ENCODE peak calls at places on chromosomes 6 and 20, in nine cellular contexts. One of them, this sample, is unnamed.

GRCh38 chr20:58753267-58753928 is 60.8 kb downstream of the NPEPL1 start:
- DNase-seq in effector CD4-positive, alpha-beta T cell: no peak
- DNase-seq in activated CD4-positive, CD25-positive, alpha-beta regulatory T cell treated with anti-CD3 and anti-CD28 coated beads, Interleukin-2, amount 50 U/mL, for 72 hours: no peak
- DNase-seq in stimulated activated CD4-positive, alpha-beta T cell treated with anti-CD3 and anti-CD28 coated beads, Interleukin-1b, Interleukin-23, amount 100 ng/mL, for 48 hours: no peak
- DNase-seq in nephron progenitor cell: peak
- DNase-seq in Calu3: no peak
- DNase-seq in NCI-H1436: no peak
- DNase-seq in ACHN: no peak
- DNase-seq in T-cell: no peak
- DNase-seq in this sample: no peak

GRCh38 chr6:20826378-20826777 is 292.1 kb downstream of the CDKAL1 start:
- DNase-seq in effector CD4-positive, alpha-beta T cell: no peak
- DNase-seq in activated CD4-positive, CD25-positive, alpha-beta regulatory T cell treated with anti-CD3 and anti-CD28 coated beads, Interleukin-2, amount 50 U/mL, for 72 hours: no peak
- DNase-seq in stimulated activated CD4-positive, alpha-beta T cell treated with anti-CD3 and anti-CD28 coated beads, Interleukin-1b, Interleukin-23, amount 100 ng/mL, for 48 hours: no peak
- DNase-seq in nephron progenitor cell: no peak
- DNase-seq in Calu3: no peak
- DNase-seq in NCI-H1436: no peak
- DNase-seq in ACHN: no peak
- DNase-seq in T-cell: no peak
- DNase-seq in this sample: no peak

GRCh38 chr6:36700812-36701211 is 3.2 kb downstream of the RAB44 start:
- DNase-seq in effector CD4-positive, alpha-beta T cell: no peak
- DNase-seq in activated CD4-positive, CD25-positive, alpha-beta regulatory T cell treated with anti-CD3 and anti-CD28 coated beads, Interleukin-2, amount 50 U/mL, for 72 hours: no peak
- DNase-seq in stimulated activated CD4-positive, alpha-beta T cell treated with anti-CD3 and anti-CD28 coated beads, Interleukin-1b, Interleukin-23, amount 100 ng/mL, for 48 hours: no peak
- DNase-seq in nephron progenitor cell: no peak
- DNase-seq in Calu3: no peak
- DNase-seq in NCI-H1436: no peak
- DNase-seq in ACHN: no peak
- DNase-seq in T-cell: no peak
- DNase-seq in this sample: no peak

GRCh38 chr20:1397710-1398109 is 4.9 kb upstream of the FKBP1A start:
- DNase-seq in effector CD4-positive, alpha-beta T cell: no peak
- DNase-seq in activated CD4-positive, CD25-positive, alpha-beta regulatory T cell treated with anti-CD3 and anti-CD28 coated beads, Interleukin-2, amount 50 U/mL, for 72 hours: no peak
- DNase-seq in stimulated activated CD4-positive, alpha-beta T cell treated with anti-CD3 and anti-CD28 coated beads, Interleukin-1b, Interleukin-23, amount 100 ng/mL, for 48 hours: no peak
- DNase-seq in nephron progenitor cell: no peak
- DNase-seq in Calu3: no peak
- DNase-seq in NCI-H1436: no peak
- DNase-seq in ACHN: no peak
- DNase-seq in T-cell: no peak
- DNase-seq in this sample: no peak

GRCh38 chr6:44416103-44416502 is 28.6 kb downstream of the CDC5L start:
- DNase-seq in effector CD4-positive, alpha-beta T cell: no peak
- DNase-seq in activated CD4-positive, CD25-positive, alpha-beta regulatory T cell treated with anti-CD3 and anti-CD28 coated beads, Interleukin-2, amount 50 U/mL, for 72 hours: no peak
- DNase-seq in stimulated activated CD4-positive, alpha-beta T cell treated with anti-CD3 and anti-CD28 coated beads, Interleukin-1b, Interleukin-23, amount 100 ng/mL, for 48 hours: no peak
- DNase-seq in nephron progenitor cell: no peak
- DNase-seq in Calu3: peak
- DNase-seq in NCI-H1436: no peak
- DNase-seq in ACHN: peak
- DNase-seq in T-cell: no peak
- DNase-seq in this sample: no peak

GRCh38 chr20:40008177-40008576 is 680.9 kb downstream of the MAFB start:
- DNase-seq in effector CD4-positive, alpha-beta T cell: no peak
- DNase-seq in activated CD4-positive, CD25-positive, alpha-beta regulatory T cell treated with anti-CD3 and anti-CD28 coated beads, Interleukin-2, amount 50 U/mL, for 72 hours: no peak
- DNase-seq in stimulated activated CD4-positive, alpha-beta T cell treated with anti-CD3 and anti-CD28 coated beads, Interleukin-1b, Interleukin-23, amount 100 ng/mL, for 48 hours: no peak
- DNase-seq in nephron progenitor cell: no peak
- DNase-seq in Calu3: no peak
- DNase-seq in NCI-H1436: no peak
- DNase-seq in ACHN: no peak
- DNase-seq in T-cell: no peak
- DNase-seq in this sample: no peak

GRCh38 chr6:31572041-31572911 is at the start of gene LTA:
- DNase-seq in effector CD4-positive, alpha-beta T cell: peak
- DNase-seq in activated CD4-positive, CD25-positive, alpha-beta regulatory T cell treated with anti-CD3 and anti-CD28 coated beads, Interleukin-2, amount 50 U/mL, for 72 hours: peak
- DNase-seq in stimulated activated CD4-positive, alpha-beta T cell treated with anti-CD3 and anti-CD28 coated beads, Interleukin-1b, Interleukin-23, amount 100 ng/mL, for 48 hours: peak
- DNase-seq in nephron progenitor cell: no peak
- DNase-seq in Calu3: no peak
- DNase-seq in NCI-H1436: no peak
- DNase-seq in ACHN: no peak
- DNase-seq in T-cell: peak
- DNase-seq in this sample: no peak

GRCh38 chr6:79671605-79672266 is 40.6 kb downstream of the SH3BGRL2 start:
- DNase-seq in effector CD4-positive, alpha-beta T cell: peak
- DNase-seq in activated CD4-positive, CD25-positive, alpha-beta regulatory T cell treated with anti-CD3 and anti-CD28 coated beads, Interleukin-2, amount 50 U/mL, for 72 hours: no peak
- DNase-seq in stimulated activated CD4-positive, alpha-beta T cell treated with anti-CD3 and anti-CD28 coated beads, Interleukin-1b, Interleukin-23, amount 100 ng/mL, for 48 hours: peak
- DNase-seq in nephron progenitor cell: no peak
- DNase-seq in Calu3: peak
- DNase-seq in NCI-H1436: peak
- DNase-seq in ACHN: peak
- DNase-seq in T-cell: peak
- DNase-seq in this sample: peak

GRCh38 chr6:137543114-137543513 is 48.9 kb upstream of the OLIG3 start:
- DNase-seq in effector CD4-positive, alpha-beta T cell: no peak
- DNase-seq in activated CD4-positive, CD25-positive, alpha-beta regulatory T cell treated with anti-CD3 and anti-CD28 coated beads, Interleukin-2, amount 50 U/mL, for 72 hours: no peak
- DNase-seq in stimulated activated CD4-positive, alpha-beta T cell treated with anti-CD3 and anti-CD28 coated beads, Interleukin-1b, Interleukin-23, amount 100 ng/mL, for 48 hours: no peak
- DNase-seq in nephron progenitor cell: no peak
- DNase-seq in Calu3: no peak
- DNase-seq in NCI-H1436: no peak
- DNase-seq in ACHN: no peak
- DNase-seq in T-cell: no peak
- DNase-seq in this sample: no peak

GRCh38 chr6:93177918-93178317 is 241.4 kb downstream of the EPHA7 start:
- DNase-seq in effector CD4-positive, alpha-beta T cell: no peak
- DNase-seq in activated CD4-positive, CD25-positive, alpha-beta regulatory T cell treated with anti-CD3 and anti-CD28 coated beads, Interleukin-2, amount 50 U/mL, for 72 hours: no peak
- DNase-seq in stimulated activated CD4-positive, alpha-beta T cell treated with anti-CD3 and anti-CD28 coated beads, Interleukin-1b, Interleukin-23, amount 100 ng/mL, for 48 hours: no peak
- DNase-seq in nephron progenitor cell: no peak
- DNase-seq in Calu3: no peak
- DNase-seq in NCI-H1436: no peak
- DNase-seq in ACHN: peak
- DNase-seq in T-cell: no peak
- DNase-seq in this sample: no peak

GRCh38 chr6:76831299-76831698 is 632.0 kb downstream of the HTR1B start:
- DNase-seq in effector CD4-positive, alpha-beta T cell: no peak
- DNase-seq in activated CD4-positive, CD25-positive, alpha-beta regulatory T cell treated with anti-CD3 and anti-CD28 coated beads, Interleukin-2, amount 50 U/mL, for 72 hours: no peak
- DNase-seq in stimulated activated CD4-positive, alpha-beta T cell treated with anti-CD3 and anti-CD28 coated beads, Interleukin-1b, Interleukin-23, amount 100 ng/mL, for 48 hours: no peak
- DNase-seq in nephron progenitor cell: no peak
- DNase-seq in Calu3: no peak
- DNase-seq in NCI-H1436: no peak
- DNase-seq in ACHN: no peak
- DNase-seq in T-cell: no peak
- DNase-seq in this sample: peak

GRCh38 chr20:44268802-44269201 is 21.7 kb downstream of the GDAP1L1 start:
- DNase-seq in effector CD4-positive, alpha-beta T cell: no peak
- DNase-seq in activated CD4-positive, CD25-positive, alpha-beta regulatory T cell treated with anti-CD3 and anti-CD28 coated beads, Interleukin-2, amount 50 U/mL, for 72 hours: no peak
- DNase-seq in stimulated activated CD4-positive, alpha-beta T cell treated with anti-CD3 and anti-CD28 coated beads, Interleukin-1b, Interleukin-23, amount 100 ng/mL, for 48 hours: no peak
- DNase-seq in nephron progenitor cell: no peak
- DNase-seq in Calu3: no peak
- DNase-seq in NCI-H1436: no peak
- DNase-seq in ACHN: no peak
- DNase-seq in T-cell: no peak
- DNase-seq in this sample: no peak

This sample was measured in NCI-H1105 treated with DMSO at 0.1 percent for 48 hours.